ENCODE peak calls at places on chromosomes 11 and 22, in five cellular contexts. M is lower lobe of right lung, T is natural killer cell, Q is AG10803, F is neural crest cell. Y is an unnamed sample.

GRCh38 chr11:33211153-33211552 is 46.0 kb upstream of the HIPK3 start:
- DNase-seq in M (no peak), F (no peak), Q (no peak), T (no peak), Y (no peak)

GRCh38 chr11:61816736-61817455 is at the start of gene FADS1:
- DNase-seq in Q (peak), M (peak), T (peak), F (peak), Y (peak)

GRCh38 chr11:67273260-67273990 is 7.2 kb downstream of the GRK2 start:
- DNase-seq in M (no peak), F (no peak), T (no peak), Q (no peak), Y (peak)

GRCh38 chr11:74141274-74141695 is 29.5 kb downstream of the C2CD3 start:
- DNase-seq in M (no peak), Q (peak), T (no peak), F (no peak), Y (no peak)

GRCh38 chr11:84855846-84856245 is 771.3 kb downstream of the DLG2 start:
- DNase-seq in F (no peak), Q (peak), M (no peak), T (no peak), Y (no peak)

GRCh38 chr11:31325162-31325561 is 44.4 kb downstream of the DCDC1 start:
- DNase-seq in T (no peak), Q (peak), F (no peak), M (no peak), Y (no peak)

GRCh38 chr11:83990160-83990733 is 704.1 kb upstream of the CCDC90B start:
- DNase-seq in T (no peak), M (no peak), F (no peak), Q (no peak), Y (no peak)

GRCh38 chr11:120527111-120527748 is 15.7 kb downstream of the GRIK4 start:
- DNase-seq in T (no peak), M (no peak), Q (peak), F (peak), Y (peak)

GRCh38 chr11:103110406-103110805 is 1.2 kb downstream of the DYNC2H1 start:
- DNase-seq in F (no peak), Q (peak), M (no peak), T (no peak), Y (no peak)
- TF ChIP-seq CTCF in F (peak), Q (peak), M (peak), T (no peak), Y (peak)

GRCh38 chr11:102309621-102310541 is 7.4 kb upstream of the BIRC3 start:
- DNase-seq in M (no peak), F (no peak), T (no peak), Q (no peak), Y (no peak)
- TF ChIP-seq CTCF in M (no peak), F (peak), T (no peak), Q (no peak), Y (peak)

DNA sequence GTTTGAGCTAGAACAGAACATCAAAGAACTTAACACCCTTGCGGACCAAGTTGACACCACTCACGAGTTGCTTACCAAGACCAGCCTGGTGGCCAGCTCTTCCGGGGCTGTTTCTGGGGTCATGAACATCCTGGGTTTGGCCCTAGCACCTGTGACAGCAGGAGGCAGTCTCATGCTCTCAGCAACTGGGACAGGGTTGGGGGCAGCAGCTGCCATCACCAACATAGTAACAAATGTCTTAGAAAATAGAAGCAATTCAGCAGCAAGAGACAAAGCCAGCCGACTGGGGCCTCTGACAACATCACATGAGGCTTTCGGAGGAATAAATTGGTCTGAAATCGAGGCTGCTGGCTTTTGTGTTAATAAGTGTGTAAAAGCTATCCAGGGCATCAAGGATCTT is 8.7 kb downstream of the APOL5 start:
- DNase-seq in Q (no peak), F (no peak), M (no peak), T (no peak), Y (no peak)
- TF ChIP-seq CTCF in Q (no peak), F (no peak), M (no peak), T (no peak), Y (no peak)

DNA sequence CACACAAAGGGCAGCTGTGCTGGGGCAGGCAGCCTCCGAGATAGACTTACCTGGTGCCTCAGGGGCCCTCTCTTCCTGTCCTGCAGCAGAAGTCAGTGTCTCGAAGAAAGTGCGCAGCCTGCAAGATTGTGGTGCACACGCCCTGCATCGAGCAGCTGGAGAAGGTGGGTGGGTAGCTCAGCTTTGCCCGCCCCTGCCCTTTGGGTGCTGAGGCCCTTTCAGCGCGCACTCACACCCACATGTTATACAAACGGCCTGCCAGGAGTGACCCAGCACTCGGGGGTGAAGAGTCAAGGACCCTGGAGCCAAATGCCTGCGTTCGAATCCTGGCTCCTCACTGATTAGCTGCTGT is 13.6 kb upstream of the MDK start:
- DNase-seq in M (no peak), Q (no peak), F (no peak), T (no peak), Y (no peak)
- TF ChIP-seq CTCF in M (peak), Q (no peak), F (peak), T (peak), Y (peak)

DNA sequence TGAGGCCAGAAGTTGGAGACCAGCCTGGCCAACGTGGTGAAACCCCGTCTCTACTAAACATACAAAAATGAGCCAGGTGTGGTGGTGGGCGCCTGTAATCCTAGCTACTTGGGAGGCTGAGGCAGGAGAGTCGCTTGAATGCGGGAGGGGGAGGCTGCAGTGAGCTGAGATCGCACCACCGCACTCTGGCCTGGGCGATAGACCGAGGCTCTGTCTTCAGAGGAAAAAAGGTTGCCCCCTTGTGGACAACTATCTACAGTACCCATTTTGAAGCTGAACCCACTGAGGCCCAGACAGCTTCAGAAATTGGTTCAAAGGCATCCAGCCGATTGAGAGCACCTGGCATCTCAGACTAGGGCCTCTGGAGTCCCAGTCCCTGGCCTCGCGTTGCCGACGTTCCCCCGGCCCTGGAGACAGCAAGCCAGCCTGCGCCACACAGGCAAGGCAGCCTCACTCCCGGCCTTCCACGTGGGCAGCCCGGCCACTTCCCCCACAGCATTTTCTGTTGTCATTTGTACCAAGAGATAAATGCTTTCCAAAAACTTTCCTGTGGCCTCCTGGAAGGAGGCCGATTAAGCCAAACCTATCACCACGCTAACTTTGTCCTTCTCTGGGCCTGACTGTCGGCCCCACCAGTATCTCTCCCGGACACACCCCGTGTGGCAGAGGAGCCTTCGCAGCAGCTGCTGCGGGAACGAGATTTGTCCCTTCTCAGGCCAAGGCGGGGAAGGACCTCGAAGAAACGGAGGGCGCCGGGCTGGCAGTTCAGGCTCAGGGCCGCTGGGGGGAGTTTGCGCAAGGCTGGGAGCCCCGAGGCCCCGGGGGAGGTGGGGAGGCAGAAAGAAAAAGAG is 82.8 kb downstream of the FLI1 start:
- DNase-seq in T (no peak), Q (peak), F (peak), M (no peak), Y (no peak)
- TF ChIP-seq CTCF in T (peak), Q (peak), F (peak), M (peak), Y (peak)